ENCODE peak calls at places on chromosomes 13 and 19, in nine cellular contexts. S is GM23338, V is hepatocyte, O is neural progenitor cell, K is HCT116, H is OCI-LY7, M is SK-N-SH, T is GM23248, G is MM.1S. P is an unnamed sample.

GRCh38 chr19:41863209-41863931 is 3.3 kb downstream of the RPS19 start:
- DNase-seq in O (no peak), M (no peak), V (no peak), G (no peak), T (no peak), H (no peak), S (no peak), K (no peak), P (no peak)

GRCh38 chr19:2266183-2266993 is 10.2 kb upstream of the JSRP1 start:
- DNase-seq in G (peak), H (peak), O (no peak), S (no peak), M (peak), T (peak), K (no peak), V (no peak), P (peak)

GRCh38 chr13:24272452-24273161 is 36.8 kb upstream of the C1QTNF9 start:
- DNase-seq in K (no peak), G (no peak), M (peak), O (no peak), T (no peak), H (no peak), V (no peak), S (no peak), P (no peak)

GRCh38 chr19:42122691-42123607 is 9.3 kb downstream of the POU2F2 start:
- DNase-seq in S (no peak), G (no peak), H (peak), V (no peak), K (no peak), T (no peak), O (no peak), M (no peak), P (no peak)

GRCh38 chr13:99709134-99709533 is 207.9 kb downstream of the TM9SF2 start:
- DNase-seq in T (no peak), K (no peak), V (no peak), G (no peak), M (no peak), H (no peak), S (no peak), O (peak), P (no peak)

GRCh38 chr13:92074658-92075057 is 676.2 kb downstream of the GPC5 start:
- DNase-seq in S (peak), H (peak), K (no peak), T (no peak), O (peak), V (peak), M (peak), G (peak), P (peak)

GRCh38 chr13:109131698-109132257 is 502.4 kb downstream of the MYO16 start:
- DNase-seq in K (no peak), M (no peak), S (peak), G (peak), H (peak), V (peak), O (no peak), T (peak), P (no peak)

GRCh38 chr13:50691176-50691681 is 152.3 kb downstream of the DLEU7 start:
- DNase-seq in S (no peak), V (no peak), G (peak), T (no peak), H (no peak), K (no peak), O (no peak), M (no peak), P (no peak)

GRCh38 chr19:52991484-52991883 is 22.2 kb upstream of the ERVV-1 start:
- DNase-seq in T (peak), O (no peak), M (no peak), V (no peak), S (no peak), H (no peak), G (no peak), K (no peak), P (peak)

GRCh38 chr13:98543380-98544104 is 33.4 kb downstream of the STK24 start:
- DNase-seq in S (no peak), M (no peak), K (no peak), V (no peak), H (no peak), O (no peak), T (peak), G (no peak), P (no peak)

GRCh38 chr19:14135985-14136508 is 342 bp downstream of the ASF1B start:
- DNase-seq in H (no peak), T (no peak), O (no peak), K (no peak), S (no peak), M (no peak), V (no peak), G (no peak), P (no peak)

DNA sequence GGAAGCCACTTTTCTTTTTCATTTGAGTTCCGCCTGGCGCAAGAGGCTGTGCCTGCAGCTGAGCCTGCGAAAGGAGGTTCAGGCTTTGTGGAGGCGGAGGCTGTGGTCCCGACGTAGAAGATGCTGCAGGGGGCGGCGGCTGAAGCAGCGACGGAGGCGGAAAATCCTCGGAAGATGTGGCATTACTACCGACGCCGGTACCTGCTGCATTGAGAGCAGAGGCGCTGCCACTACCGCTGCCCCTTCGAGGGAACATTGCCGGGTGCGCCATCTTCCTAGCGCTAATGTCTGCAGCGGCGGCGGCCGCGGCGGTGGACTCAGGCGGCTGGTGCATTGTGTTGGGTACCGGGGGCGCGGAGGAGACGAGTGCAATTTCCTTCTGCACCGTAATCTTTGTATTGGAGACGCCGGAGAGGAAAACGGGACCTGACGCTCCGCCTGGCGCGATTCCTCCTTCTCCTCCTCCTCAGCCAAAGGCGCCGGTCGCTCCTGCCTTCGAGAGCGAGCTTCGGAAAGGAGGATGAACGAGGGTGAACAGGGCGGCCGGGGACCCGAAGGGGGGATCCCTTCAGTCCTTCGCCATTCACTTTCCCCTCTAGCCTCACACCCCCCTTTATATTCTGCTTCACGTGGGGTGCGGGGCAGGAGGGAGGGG is at the start of gene TSC22D1:
- DNase-seq in K (no peak), S (peak), T (peak), V (peak), H (peak), O (peak), G (peak), M (peak), P (peak)
- TF ChIP-seq EZH2phosphoT487 in K (no peak), S (no peak), T (no peak), V (no peak), H (no peak), O (no peak), G (no peak), M (no peak), P (no peak)

DNA sequence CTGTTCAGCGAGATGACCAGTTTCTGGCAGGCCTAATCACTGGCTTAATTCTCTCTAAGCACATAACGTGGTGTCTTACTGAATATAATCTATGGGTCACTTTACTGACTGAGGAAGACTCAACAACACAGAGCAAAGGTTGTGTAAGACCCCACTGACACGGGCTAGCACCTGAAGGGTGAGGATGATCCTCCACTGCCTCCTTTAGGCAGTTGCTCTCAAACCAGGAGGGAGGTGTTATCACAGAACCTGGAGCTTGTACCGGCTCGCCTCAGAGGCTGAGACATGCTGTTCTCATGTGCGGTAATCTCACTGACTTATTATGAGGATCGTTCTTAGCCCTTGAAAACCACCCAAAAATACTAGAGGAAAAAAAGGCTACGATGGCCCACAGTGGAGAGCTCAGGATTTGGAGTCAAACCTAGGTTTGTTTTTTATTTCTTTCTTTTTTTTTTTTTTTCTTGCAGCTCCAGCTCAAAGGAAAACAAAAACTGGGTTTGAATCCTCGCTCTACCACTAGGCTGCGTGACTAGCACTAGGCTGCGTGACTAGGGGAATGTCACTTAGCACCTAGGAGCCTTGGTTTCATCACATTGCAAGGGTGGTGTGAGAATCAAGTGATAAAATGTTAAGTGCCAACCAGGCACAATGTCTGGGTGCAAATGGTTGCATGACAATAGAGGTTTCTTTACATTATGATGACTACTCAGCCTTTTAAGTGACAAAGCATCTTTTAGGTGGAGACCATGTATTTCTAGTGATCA is 28.1 kb downstream of the RCBTB2 start:
- DNase-seq in T (no peak), K (no peak), H (no peak), V (no peak), G (no peak), O (no peak), M (no peak), S (peak), P (no peak)
- TF ChIP-seq EZH2phosphoT487 in T (no peak), K (no peak), H (no peak), V (no peak), G (no peak), O (no peak), M (no peak), S (no peak), P (no peak)

GRCh38 chr19:47296036-47296435 is 13.6 kb upstream of the C5AR1 start:
- DNase-seq in H (peak), S (peak), V (peak), T (peak), M (peak), K (peak), O (peak), G (peak), P (peak)
- TF ChIP-seq EZH2phosphoT487 in H (no peak), S (no peak), V (no peak), T (no peak), M (no peak), K (no peak), O (no peak), G (no peak), P (no peak)

DNA sequence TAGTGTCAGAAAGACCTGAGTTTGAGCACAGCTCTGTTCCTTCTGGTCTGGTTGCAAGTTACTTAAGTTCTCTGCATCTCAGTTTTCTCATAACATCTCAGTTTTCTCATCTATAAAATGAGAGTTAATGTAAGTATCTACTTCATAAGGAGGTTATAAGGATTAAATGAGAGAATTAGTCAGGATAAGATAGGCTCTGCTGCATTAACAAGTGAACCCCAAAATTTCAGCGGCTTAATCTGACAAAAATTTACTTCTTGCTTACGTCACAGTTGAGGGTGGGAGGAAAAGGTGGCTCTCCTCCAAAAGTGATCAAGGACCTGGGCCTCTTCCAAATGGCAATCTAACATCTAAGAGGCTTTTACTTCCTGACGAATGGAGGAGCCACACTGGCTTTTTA is 31.5 kb upstream of the LRCH1 start:
- DNase-seq in M (no peak), T (no peak), V (no peak), H (no peak), S (no peak), K (no peak), G (no peak), O (no peak), P (no peak)
- TF ChIP-seq EZH2phosphoT487 in M (no peak), T (no peak), V (no peak), H (no peak), S (no peak), K (no peak), G (no peak), O (no peak), P (no peak)

DNA sequence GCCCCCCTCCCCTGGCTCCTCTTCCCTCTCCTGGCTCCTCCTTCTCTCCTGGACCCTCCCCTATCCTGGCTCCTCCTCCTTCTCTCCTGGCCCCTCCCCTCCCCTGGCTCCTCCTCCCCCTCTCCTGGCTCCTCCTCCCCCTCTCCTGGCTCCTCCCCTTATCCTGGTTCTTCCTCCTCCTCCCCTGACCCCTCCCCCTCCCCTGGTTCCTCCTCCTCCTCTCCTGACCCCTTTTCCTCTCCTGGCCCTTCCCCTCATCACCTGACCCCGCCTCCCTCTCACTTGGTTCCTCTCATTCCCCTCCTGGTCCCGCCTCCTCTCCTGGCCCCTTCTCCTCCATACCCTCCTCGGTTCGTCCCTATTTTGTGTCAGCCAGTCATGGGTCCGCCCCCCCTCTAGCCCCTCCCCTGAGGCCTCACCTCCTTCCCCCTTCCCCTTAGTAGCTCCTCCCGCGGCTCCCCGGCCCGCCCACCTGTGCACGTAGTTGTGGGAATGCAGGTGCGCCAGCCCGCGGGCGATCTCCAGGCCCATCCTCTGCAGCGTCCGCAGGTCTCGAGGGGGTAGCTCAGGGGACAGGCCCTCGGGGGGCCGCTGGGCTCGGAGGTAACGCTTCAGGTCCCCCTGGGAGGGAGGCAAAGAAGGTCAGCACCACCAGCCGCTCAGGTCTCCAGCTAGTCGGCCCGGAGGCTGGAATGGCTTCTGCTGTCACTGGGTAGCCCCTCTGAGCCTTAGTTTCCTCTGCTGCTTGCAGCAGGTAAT is 9.5 kb downstream of the LMTK3 start:
- DNase-seq in H (peak), S (peak), T (peak), G (peak), V (peak), K (peak), M (peak), O (peak), P (peak)
- TF ChIP-seq EZH2phosphoT487 in H (no peak), S (no peak), T (no peak), G (no peak), V (no peak), K (no peak), M (no peak), O (no peak), P (no peak)

GRCh38 chr13:37132211-37132610 is 26.7 kb upstream of the CSNK1A1L start:
- DNase-seq in T (no peak), G (no peak), H (no peak), M (no peak), V (no peak), O (no peak), K (no peak), S (no peak), P (no peak)
- TF ChIP-seq EZH2phosphoT487 in T (no peak), G (no peak), H (no peak), M (no peak), V (no peak), O (no peak), K (no peak), S (no peak), P (no peak)

DNA sequence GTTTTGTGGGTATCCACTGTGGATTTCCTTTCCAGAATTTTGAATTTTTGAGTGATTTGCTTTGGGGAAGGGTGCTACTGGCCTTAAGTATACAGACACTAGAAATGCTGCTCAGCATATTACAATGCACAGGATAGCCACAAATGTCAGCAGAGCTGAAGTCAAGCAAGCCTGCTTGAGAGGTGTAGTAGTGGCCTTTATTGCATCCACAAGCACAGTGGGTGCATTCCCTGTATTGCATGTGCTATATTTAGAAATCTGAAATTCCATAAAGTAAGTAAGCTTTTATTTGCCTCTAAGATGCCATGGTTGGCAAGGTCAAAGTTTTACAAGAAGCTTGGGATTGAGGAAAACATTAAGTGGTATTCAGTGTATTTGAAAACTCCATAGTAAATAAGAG is 79.5 kb upstream of the ZNF91 start:
- DNase-seq in G (no peak), K (no peak), T (no peak), H (no peak), O (no peak), S (no peak), M (no peak), V (no peak), P (no peak)
- TF ChIP-seq EZH2phosphoT487 in G (no peak), K (no peak), T (no peak), H (no peak), O (no peak), S (no peak), M (no peak), V (no peak), P (no peak)

GRCh38 chr19:6654347-6655310 is 15.3 kb downstream of the TNFSF14 start:
- DNase-seq in V (no peak), G (no peak), O (no peak), K (no peak), H (peak), S (no peak), T (no peak), M (no peak), P (no peak)
- TF ChIP-seq EZH2phosphoT487 in V (no peak), G (no peak), O (no peak), K (no peak), H (no peak), S (no peak), T (no peak), M (no peak), P (no peak)

P was measured in PC-3.